ENCODE peak calls at places on chromosomes 12 and 14, in six cellular contexts. W is NCI-H1105; C is COR-L47; F is activated naive CD8-positive, alpha-beta T cell treated with anti-CD3 and anti-CD28 coated beads, Interleukin-2, amount 50 U/mL, for 24 hours; Y is NCI-H510A; G is mesenchymal stem cell. H is an unnamed sample.

GRCh38 chr14:94028450-94028826 is 2.3 kb downstream of the OTUB2 start:
- DNase-seq in W (no peak), C (peak), F (no peak), Y (no peak), G (peak), H (no peak)

GRCh38 chr14:101721951-101722661 is 39.4 kb upstream of the PPP2R5C start:
- DNase-seq in W (no peak), C (no peak), F (peak), Y (no peak), G (peak), H (no peak)

GRCh38 chr14:100824156-100824555 is 1.8 kb upstream of the MEG3 start:
- DNase-seq in W (no peak), C (no peak), F (no peak), Y (no peak), G (no peak), H (no peak)

GRCh38 chr12:13530966-13531365 is 334.4 kb downstream of the EMP1 start:
- DNase-seq in W (no peak), C (peak), F (no peak), Y (no peak), G (no peak), H (no peak)

GRCh38 chr12:18446245-18446644 is 184.9 kb downstream of the PIK3C2G start:
- DNase-seq in W (no peak), C (no peak), F (no peak), Y (no peak), G (no peak), H (no peak)

GRCh38 chr14:100439781-100440180 is 116.6 kb downstream of the SLC25A47 start:
- DNase-seq in W (no peak), C (no peak), F (no peak), Y (no peak), G (no peak), H (no peak)

GRCh38 chr14:101062611-101063010 is 159.1 kb upstream of the RTL1 start:
- DNase-seq in W (no peak), C (no peak), F (no peak), Y (no peak), G (no peak), H (no peak)

GRCh38 chr14:50225067-50225973 is 6.1 kb downstream of the SOS2 start:
- DNase-seq in W (no peak), C (no peak), F (no peak), Y (no peak), G (peak), H (peak)

GRCh38 chr12:28963554-28963953 is 185.5 kb upstream of the FAR2 start:
- DNase-seq in W (no peak), C (no peak), F (no peak), Y (no peak), G (peak), H (no peak)

GRCh38 chr12:105911966-105912365 is 226.8 kb downstream of the NUAK1 start:
- DNase-seq in W (no peak), C (no peak), F (no peak), Y (no peak), G (no peak), H (no peak)

GRCh38 chr12:3775385-3776035 is 22.6 kb upstream of the CRACR2A start:
- DNase-seq in W (no peak), C (no peak), F (no peak), Y (no peak), G (no peak), H (no peak)

GRCh38 chr14:36666416-36667206 is 5.0 kb downstream of the PAX9 start:
- DNase-seq in W (no peak), C (no peak), F (no peak), Y (no peak), G (no peak), H (no peak)

GRCh38 chr14:80269338-80269935 is 58.1 kb upstream of the DIO2 start:
- DNase-seq in W (no peak), C (no peak), F (no peak), Y (no peak), G (peak), H (peak)

GRCh38 chr12:104695453-104696148 is 238.9 kb downstream of the CHST11 start:
- DNase-seq in W (no peak), C (peak), F (peak), Y (no peak), G (peak), H (no peak)

GRCh38 chr12:60863421-60863820 is 1267.6 kb downstream of the SLC16A7 start:
- DNase-seq in W (no peak), C (no peak), F (no peak), Y (no peak), G (no peak), H (no peak)

H was measured in epithelial cell of proximal tubule.